ENCODE peak calls at places on chromosomes 16 and 17, in nine cellular contexts. F is heart left ventricle, Q is tibial nerve, A is sigmoid colon, Z is stomach, J is adrenal gland, H is lower leg skin, B is body of pancreas, K is IMR-90. O is an unnamed sample.

GRCh38 chr17:13002761-13003453 is 14.9 kb downstream of the ELAC2 start:
- DNase-seq in F (peak), Q (peak), A (peak), Z (peak), J (peak), H (peak), B (peak), K (peak), O (peak)

GRCh38 chr16:17026600-17027242 is 444.0 kb downstream of the XYLT1 start:
- DNase-seq in F (no peak), Q (no peak), A (no peak), Z (no peak), J (no peak), H (no peak), B (no peak), K (no peak), O (no peak)

GRCh38 chr17:17467720-17468119 is 9.1 kb upstream of the MED9 start:
- DNase-seq in F (no peak), Q (no peak), A (no peak), Z (no peak), J (peak), H (no peak), B (peak), K (peak), O (peak)

GRCh38 chr17:35889241-35889640 is 9.1 kb upstream of the CCL5 start:
- DNase-seq in F (no peak), Q (no peak), A (no peak), Z (no peak), J (no peak), H (no peak), B (no peak), K (no peak), O (no peak)

GRCh38 chr17:77010667-77011066 is 130.1 kb upstream of the SEC14L1 start:
- DNase-seq in F (no peak), Q (no peak), A (no peak), Z (no peak), J (no peak), H (no peak), B (no peak), K (no peak), O (no peak)

GRCh38 chr17:71409137-71409536 is 711.7 kb upstream of the SOX9 start:
- DNase-seq in F (no peak), Q (no peak), A (no peak), Z (no peak), J (no peak), H (no peak), B (no peak), K (no peak), O (no peak)

GRCh38 chr16:1474796-1475551 is at the start of gene CLCN7:
- DNase-seq in F (peak), Q (peak), A (peak), Z (peak), J (peak), H (peak), B (peak), K (peak), O (peak)

GRCh38 chr17:17132746-17133145 is 73.4 kb downstream of the PLD6 start:
- DNase-seq in F (no peak), Q (no peak), A (no peak), Z (no peak), J (no peak), H (no peak), B (no peak), K (no peak), O (no peak)

GRCh38 chr17:66446419-66446818 is 144.0 kb downstream of the PRKCA start:
- DNase-seq in F (no peak), Q (no peak), A (no peak), Z (no peak), J (no peak), H (no peak), B (no peak), K (no peak), O (no peak)

GRCh38 chr16:67713647-67714273 is 5.4 kb downstream of the GFOD2 start:
- DNase-seq in F (no peak), Q (no peak), A (no peak), Z (no peak), J (no peak), H (no peak), B (no peak), K (no peak), O (no peak)

GRCh38 chr16:69393898-69394849 is 8.4 kb upstream of the TERF2 start:
- DNase-seq in F (peak), Q (no peak), A (no peak), Z (no peak), J (no peak), H (no peak), B (no peak), K (peak), O (no peak)

GRCh38 chr17:28897769-28898259 is 281 bp upstream of the FLOT2 start:
- DNase-seq in F (no peak), Q (no peak), A (peak), Z (no peak), J (no peak), H (no peak), B (no peak), K (no peak), O (no peak)

GRCh38 chr17:48746916-48747444 is 18.4 kb upstream of the HOXB13 start:
- DNase-seq in F (no peak), Q (no peak), A (no peak), Z (no peak), J (no peak), H (no peak), B (no peak), K (no peak), O (no peak)

GRCh38 chr16:46690281-46691178 is 1.1 kb downstream of the ORC6 start:
- DNase-seq in F (no peak), Q (no peak), A (no peak), Z (no peak), J (no peak), H (no peak), B (no peak), K (peak), O (no peak)

GRCh38 chr17:46942441-46943217 is 19.7 kb downstream of the GOSR2 start:
- DNase-seq in F (peak), Q (peak), A (no peak), Z (peak), J (peak), H (no peak), B (peak), K (peak), O (peak)

GRCh38 chr16:87874639-87875472 is 5.5 kb upstream of the SLC7A5 start:
- DNase-seq in F (no peak), Q (no peak), A (no peak), Z (no peak), J (no peak), H (no peak), B (no peak), K (no peak), O (no peak)

GRCh38 chr17:3852561-3852960 is 6.5 kb upstream of the NCBP3 start:
- DNase-seq in F (no peak), Q (no peak), A (peak), Z (no peak), J (no peak), H (no peak), B (no peak), K (no peak), O (no peak)

GRCh38 chr17:64781394-64781793 is 119.3 kb upstream of the SMURF2 start:
- DNase-seq in F (peak), Q (no peak), A (peak), Z (peak), J (peak), H (peak), B (peak), K (no peak), O (no peak)

GRCh38 chr16:77618011-77618410 is 104.3 kb upstream of the NUDT7 start:
- DNase-seq in F (no peak), Q (no peak), A (no peak), Z (no peak), J (no peak), H (no peak), B (no peak), K (no peak), O (no peak)

GRCh38 chr16:2967211-2967631 is 1.9 kb upstream of the PAQR4 start:
- DNase-seq in F (no peak), Q (no peak), A (no peak), Z (no peak), J (no peak), H (no peak), B (no peak), K (no peak), O (no peak)
- TF ChIP-seq POLR2A in F (no peak), Q (no peak), A (no peak), Z (no peak), J (no peak), H (no peak), B (no peak), K (no peak), O (no peak)

GRCh38 chr17:82065638-82066303 is at the start of gene DUS1L:
- DNase-seq in F (peak), Q (peak), A (peak), Z (peak), J (peak), H (no peak), B (peak), K (peak), O (peak)

GRCh38 chr17:82062984-82063368 is 2.6 kb downstream of the DUS1L start:
- DNase-seq in F (no peak), Q (no peak), A (no peak), Z (no peak), J (no peak), H (no peak), B (no peak), K (no peak), O (no peak)

GRCh38 chr17:82065193-82065637 is 389 bp downstream of the DUS1L start:
- DNase-seq in F (no peak), Q (no peak), A (no peak), Z (no peak), J (peak), H (no peak), B (no peak), K (peak), O (peak)

GRCh38 chr17:82063424-82064415 is 1.9 kb downstream of the DUS1L start:
- DNase-seq in F (peak), Q (no peak), A (no peak), Z (no peak), J (no peak), H (no peak), B (no peak), K (no peak), O (no peak)

GRCh38 chr17:82064433-82065192 is 991 bp downstream of the DUS1L start:
- DNase-seq in F (peak), Q (no peak), A (no peak), Z (peak), J (no peak), H (no peak), B (no peak), K (no peak), O (no peak)
- TF ChIP-seq POLR2A in F (no peak), Q (no peak), A (no peak), Z (no peak), J (no peak), H (no peak), B (no peak), K (no peak), O (no peak)

GRCh38 chr17:74211929-74212261 is 1.5 kb upstream of the TTYH2 start:
- DNase-seq in F (no peak), Q (no peak), A (no peak), Z (no peak), J (no peak), H (no peak), B (no peak), K (no peak), O (no peak)

GRCh38 chr17:74212913-74213791 is at the start of gene TTYH2:
- DNase-seq in F (peak), Q (peak), A (peak), Z (peak), J (peak), H (peak), B (peak), K (peak), O (peak)

GRCh38 chr17:74212262-74212912 is 984 bp upstream of the TTYH2 start:
- DNase-seq in F (peak), Q (no peak), A (peak), Z (no peak), J (peak), H (no peak), B (no peak), K (no peak), O (no peak)

GRCh38 chr17:74210191-74211140 is 2.9 kb upstream of the TTYH2 start:
- DNase-seq in F (peak), Q (peak), A (peak), Z (peak), J (peak), H (no peak), B (peak), K (peak), O (peak)

DNA sequence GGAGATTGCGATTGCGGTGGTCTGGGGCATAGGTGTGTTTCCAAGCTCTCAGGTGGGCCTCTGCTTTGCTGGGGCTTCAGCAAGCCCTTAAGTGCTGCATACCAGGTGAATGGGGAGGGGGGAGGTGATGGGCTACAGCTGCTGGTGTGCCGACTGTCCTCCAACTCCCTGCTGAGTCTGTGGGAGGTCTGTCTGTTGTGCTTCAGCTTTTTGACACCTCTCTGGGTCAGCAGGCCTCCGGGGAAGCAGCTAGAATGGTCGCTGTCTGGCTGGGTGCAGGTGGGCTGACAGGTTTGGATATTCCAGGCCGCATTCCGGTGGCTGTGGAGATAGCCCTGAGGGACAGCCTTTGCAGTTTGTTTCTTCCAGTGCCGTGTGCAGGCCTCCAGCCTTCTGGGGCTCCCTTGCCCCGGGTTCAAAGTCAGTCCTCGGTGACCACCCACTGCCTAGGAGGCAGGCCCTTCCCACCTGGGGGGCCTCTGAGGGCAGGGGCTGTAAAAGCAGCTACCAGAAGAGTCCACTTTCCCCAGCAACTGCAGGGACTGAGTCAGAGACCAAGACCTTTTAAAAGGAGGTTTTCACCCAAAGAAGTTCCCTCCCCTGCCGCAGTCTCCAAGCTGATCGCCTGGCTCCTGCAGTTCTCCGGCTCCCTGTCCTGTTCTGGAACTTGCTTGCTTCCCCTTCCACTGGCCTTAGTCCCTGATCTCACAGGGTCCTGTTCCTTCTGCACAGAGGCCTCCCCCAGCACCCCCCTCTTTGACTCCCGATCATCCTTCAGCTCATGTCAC is 2.0 kb upstream of the TTYH2 start:
- DNase-seq in F (no peak), Q (no peak), A (no peak), Z (no peak), J (peak), H (no peak), B (no peak), K (no peak), O (no peak)
- TF ChIP-seq POLR2A in F (no peak), Q (no peak), A (no peak), Z (no peak), J (no peak), H (no peak), B (no peak), K (peak), O (no peak)

DNA sequence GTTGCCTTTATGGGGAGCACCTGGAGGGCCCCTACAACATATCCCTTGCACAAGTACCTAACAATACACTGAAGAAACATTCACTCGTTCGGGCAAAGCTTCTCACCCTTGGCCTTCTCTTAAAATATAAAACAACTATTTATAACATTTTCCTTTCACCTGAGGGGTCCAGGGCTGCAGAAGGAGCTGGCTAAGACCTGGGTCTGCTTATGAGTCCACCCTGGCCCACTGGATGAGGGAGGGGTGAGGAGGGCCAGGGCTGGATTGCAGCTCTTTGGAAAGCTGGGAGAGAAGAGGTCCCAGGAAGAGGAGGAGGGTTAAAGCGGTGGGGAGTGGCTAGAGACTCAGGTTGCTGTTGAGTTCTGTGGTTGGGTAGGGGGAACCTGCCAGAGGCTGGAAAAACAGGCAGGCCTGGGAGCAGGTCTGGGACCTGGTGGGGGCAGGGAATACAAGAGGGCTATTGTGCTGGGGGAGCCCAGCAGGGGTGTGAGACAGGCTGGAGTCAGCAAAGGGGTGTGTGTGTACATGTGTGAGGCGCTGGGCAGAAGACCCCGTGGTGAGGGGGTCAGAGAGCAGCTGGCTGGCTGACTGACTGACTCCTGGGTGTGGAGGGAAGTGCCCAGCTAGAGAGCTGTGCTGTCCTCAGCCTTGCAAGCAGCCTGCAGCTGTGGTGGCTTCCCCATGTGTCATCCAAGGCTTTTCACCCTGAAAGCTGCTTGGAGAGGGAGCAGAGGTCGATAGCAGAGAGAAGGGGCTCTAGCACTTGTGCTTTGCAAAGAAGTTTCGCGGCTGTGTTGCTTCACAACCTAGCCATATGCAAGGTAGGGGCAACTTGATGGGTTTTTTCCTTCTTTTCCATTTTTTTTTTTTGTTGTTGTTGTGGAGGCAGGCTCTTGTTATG is 10.2 kb upstream of the MRC2 start:
- DNase-seq in F (no peak), Q (no peak), A (no peak), Z (no peak), J (no peak), H (no peak), B (no peak), K (peak), O (no peak)
- TF ChIP-seq POLR2A in F (no peak), Q (no peak), A (no peak), Z (no peak), J (no peak), H (no peak), B (no peak), K (no peak), O (no peak)

DNA sequence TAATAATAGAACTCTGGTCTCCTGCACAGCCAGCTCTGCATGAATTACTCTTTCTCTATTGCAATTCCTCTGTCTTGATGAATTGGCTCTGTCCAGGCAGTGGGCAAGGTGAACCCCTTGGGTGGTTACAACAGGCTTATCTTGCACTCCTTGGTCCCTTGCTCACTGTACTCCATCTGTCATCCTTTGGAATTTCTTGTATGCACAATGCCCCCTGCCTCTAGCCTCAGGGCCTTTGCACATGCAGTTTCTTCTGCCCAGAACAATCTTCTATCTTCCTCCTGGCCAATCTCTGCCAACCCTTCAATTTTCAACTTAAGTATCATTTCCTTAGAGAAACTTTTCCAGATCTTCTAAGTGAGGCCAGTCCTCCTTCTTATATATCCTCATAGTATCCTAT is 114.7 kb upstream of the NLRP1 start:
- DNase-seq in F (no peak), Q (no peak), A (no peak), Z (no peak), J (no peak), H (no peak), B (no peak), K (no peak), O (no peak)
- TF ChIP-seq POLR2A in F (no peak), Q (no peak), A (no peak), Z (no peak), J (no peak), H (no peak), B (no peak), K (no peak), O (no peak)